ENCODE peak calls at places on chromosomes 11 and 22, in nine cellular contexts. O is CD4-positive, alpha-beta T cell; I is stimulated activated CD4-positive, alpha-beta T cell treated with anti-CD3 and anti-CD28 coated beads, TNF-alpha, amount 100 ng/mL, for 24 hours; X is hippocampal formation; E is T-helper 2 cell; F is GM04504; L is EL; N is tibial nerve; D is left cardiac atrium. P is an unnamed sample.

GRCh38 chr11:117315285-117316196 is 515 bp downstream of the BACE1 start:
- DNase-seq in X (no peak), O (peak), E (no peak), D (no peak), N (no peak), F (no peak), I (no peak), L (peak), P (no peak)

GRCh38 chr11:82960000-82960778 is 58.7 kb downstream of the DDIAS start:
- DNase-seq in O (no peak), D (no peak), N (no peak), L (no peak), F (no peak), I (no peak), X (no peak), E (no peak), P (no peak)

GRCh38 chr11:27291302-27291889 is 71.6 kb downstream of the CCDC34 start:
- DNase-seq in E (no peak), N (no peak), X (no peak), F (no peak), L (no peak), I (no peak), D (no peak), O (no peak), P (no peak)

GRCh38 chr11:1222491-1223345 is at the start of gene MUC5B:
- DNase-seq in O (no peak), N (no peak), F (no peak), D (peak), I (no peak), E (no peak), X (no peak), L (no peak), P (no peak)

GRCh38 chr11:117766576-117766975 is 30.4 kb downstream of the DSCAML1 start:
- DNase-seq in D (no peak), O (no peak), F (no peak), X (no peak), L (no peak), E (no peak), N (no peak), I (no peak), P (no peak)

GRCh38 chr22:50327711-50328019 is 853 bp upstream of the DENND6B start:
- DNase-seq in I (no peak), X (no peak), F (no peak), N (no peak), D (no peak), L (no peak), O (no peak), E (no peak), P (no peak)

GRCh38 chr11:1288426-1289151 is 20.8 kb downstream of the TOLLIP start:
- DNase-seq in N (no peak), F (no peak), O (no peak), D (peak), X (no peak), L (no peak), I (no peak), E (no peak), P (no peak)

GRCh38 chr11:64263947-64264317 is 12.6 kb downstream of the PLCB3 start:
- DNase-seq in N (no peak), E (no peak), F (no peak), O (no peak), I (no peak), X (no peak), D (no peak), L (no peak), P (no peak)

P was measured in pons.